ENCODE peak calls at places on chromosome 4, in eight cellular contexts. O, J, F, T, I, L, R and H are unnamed samples.

GRCh38 chr4:15864771-15865566 is 73.6 kb downstream of the FGFBP1 start:
- DNase-seq in O (no peak), J (no peak), F (no peak), T (no peak), I (no peak), L (no peak), R (no peak), H (no peak)

GRCh38 chr4:173461170-173461569 is 62.3 kb upstream of the SCRG1 start:
- DNase-seq in O (no peak), J (no peak), F (peak), T (peak), I (no peak), L (no peak), R (no peak), H (no peak)

GRCh38 chr4:7861440-7861881 is 78.2 kb downstream of the AFAP1 start:
- DNase-seq in O (no peak), J (no peak), F (peak), T (peak), I (no peak), L (no peak), R (peak), H (no peak)

GRCh38 chr4:173735055-173735454 is 205.0 kb upstream of the HAND2 start:
- DNase-seq in O (no peak), J (no peak), F (peak), T (no peak), I (no peak), L (no peak), R (no peak), H (no peak)

GRCh38 chr4:122692641-122693520 is 39.6 kb upstream of the BBS12 start:
- DNase-seq in O (no peak), J (no peak), F (no peak), T (peak), I (no peak), L (no peak), R (no peak), H (no peak)

GRCh38 chr4:169254546-169254983 is 16.2 kb downstream of the SH3RF1 start:
- DNase-seq in O (no peak), J (peak), F (peak), T (peak), I (no peak), L (no peak), R (no peak), H (no peak)

GRCh38 chr4:111664546-111664945 is 480.7 kb upstream of the FAM241A start:
- DNase-seq in O (no peak), J (no peak), F (no peak), T (no peak), I (no peak), L (no peak), R (no peak), H (no peak)

GRCh38 chr4:72440404-72440803 is 128.6 kb downstream of the ADAMTS3 start:
- DNase-seq in O (no peak), J (no peak), F (no peak), T (no peak), I (no peak), L (no peak), R (no peak), H (no peak)

GRCh38 chr4:3524349-3524748 is 7.9 kb downstream of the LRPAP1 start:
- DNase-seq in O (no peak), J (peak), F (no peak), T (no peak), I (no peak), L (no peak), R (no peak), H (no peak)

GRCh38 chr4:39118034-39118658 is 56.1 kb downstream of the KLHL5 start:
- DNase-seq in O (no peak), J (no peak), F (no peak), T (no peak), I (no peak), L (no peak), R (no peak), H (no peak)

GRCh38 chr4:52957220-52957686 is 95.1 kb downstream of the RASL11B start:
- DNase-seq in O (peak), J (peak), F (peak), T (peak), I (no peak), L (no peak), R (no peak), H (no peak)

GRCh38 chr4:18934197-18934596 is 912.6 kb upstream of the LCORL start:
- DNase-seq in O (no peak), J (no peak), F (peak), T (no peak), I (no peak), L (no peak), R (no peak), H (no peak)

GRCh38 chr4:2507855-2508254 is 28.6 kb upstream of the FAM193A start:
- DNase-seq in O (no peak), J (no peak), F (no peak), T (no peak), I (no peak), L (no peak), R (no peak), H (no peak)

GRCh38 chr4:140351778-140352177 is 21.7 kb upstream of the SCOC start:
- DNase-seq in O (no peak), J (no peak), F (no peak), T (no peak), I (no peak), L (no peak), R (no peak), H (no peak)

GRCh38 chr4:40939826-40940225 is 190.1 kb downstream of the NSUN7 start:
- DNase-seq in O (no peak), J (no peak), F (peak), T (no peak), I (no peak), L (no peak), R (no peak), H (no peak)

GRCh38 chr4:154205471-154205870 is 286.1 kb downstream of the DCHS2 start:
- DNase-seq in O (no peak), J (no peak), F (peak), T (peak), I (no peak), L (no peak), R (no peak), H (no peak)

GRCh38 chr4:5563856-5564255 is 144.5 kb downstream of the EVC2 start:
- DNase-seq in O (no peak), J (no peak), F (no peak), T (no peak), I (no peak), L (no peak), R (no peak), H (no peak)

GRCh38 chr4:3682236-3683076 is 83.7 kb upstream of the ADRA2C start:
- DNase-seq in O (no peak), J (no peak), F (no peak), T (no peak), I (no peak), L (no peak), R (no peak), H (no peak)

GRCh38 chr4:48748949-48749596 is 31.0 kb downstream of the FRYL start:
- DNase-seq in O (no peak), J (no peak), F (no peak), T (no peak), I (no peak), L (no peak), R (no peak), H (no peak)

GRCh38 chr4:37641886-37642849 is 44.0 kb downstream of the RELL1 start:
- DNase-seq in O (no peak), J (no peak), F (no peak), T (no peak), I (no peak), L (no peak), R (no peak), H (no peak)

GRCh38 chr4:165518024-165518616 is 139.3 kb downstream of the CPE start:
- DNase-seq in O (no peak), J (no peak), F (no peak), T (no peak), I (no peak), L (no peak), R (no peak), H (no peak)

GRCh38 chr4:113646456-113646809 is 115.1 kb downstream of the CAMK2D start:
- DNase-seq in O (no peak), J (no peak), F (peak), T (peak), I (peak), L (no peak), R (peak), H (no peak)

GRCh38 chr4:26785766-26786165 is 74.9 kb upstream of the STIM2 start:
- DNase-seq in O (no peak), J (no peak), F (no peak), T (no peak), I (no peak), L (no peak), R (no peak), H (no peak)

GRCh38 chr4:143380651-143381050 is 44.0 kb downstream of the GAB1 start:
- DNase-seq in O (no peak), J (no peak), F (no peak), T (no peak), I (no peak), L (no peak), R (no peak), H (no peak)

GRCh38 chr4:7905461-7905915 is 34.2 kb downstream of the AFAP1 start:
- DNase-seq in O (no peak), J (peak), F (peak), T (peak), I (no peak), L (no peak), R (no peak), H (no peak)

GRCh38 chr4:153447175-153447887 is 18.8 kb upstream of the TMEM131L start:
- DNase-seq in O (no peak), J (no peak), F (peak), T (peak), I (no peak), L (no peak), R (no peak), H (no peak)

GRCh38 chr4:128660361-128660964 is 149.0 kb upstream of the JADE1 start:
- DNase-seq in O (no peak), J (peak), F (peak), T (peak), I (no peak), L (no peak), R (no peak), H (no peak)